ENCODE peak calls at places on chromosomes 4 and X, in six cellular contexts. One of them, this sample, is unnamed.

GRCh38 chr4:181911420-181911819 is 331.8 kb upstream of the TENM3 start:
- DNase-seq in Jurkat, Clone E6-1: no peak
- DNase-seq in CD4-positive, alpha-beta T cell: no peak
- DNase-seq in amniotic stem cell: peak
- DNase-seq in T-helper 2 cell: no peak
- DNase-seq in dermis blood vessel endothelial cell: no peak
- DNase-seq in this sample: no peak

GRCh38 chrX:20026278-20026677 is 35.4 kb upstream of the BCLAF3 start:
- DNase-seq in CD4-positive, alpha-beta T cell: no peak
- DNase-seq in Jurkat, Clone E6-1: no peak
- DNase-seq in amniotic stem cell: peak
- DNase-seq in dermis blood vessel endothelial cell: no peak
- DNase-seq in T-helper 2 cell: no peak
- DNase-seq in this sample: no peak

GRCh38 chr4:16239086-16239485 is 12.8 kb upstream of the TAPT1 start:
- DNase-seq in amniotic stem cell: no peak
- DNase-seq in dermis blood vessel endothelial cell: no peak
- DNase-seq in CD4-positive, alpha-beta T cell: no peak
- DNase-seq in Jurkat, Clone E6-1: no peak
- DNase-seq in T-helper 2 cell: no peak
- DNase-seq in this sample: no peak

GRCh38 chrX:129678176-129678880 is 23.6 kb upstream of the APLN start:
- DNase-seq in Jurkat, Clone E6-1: no peak
- DNase-seq in dermis blood vessel endothelial cell: peak
- DNase-seq in amniotic stem cell: no peak
- DNase-seq in T-helper 2 cell: peak
- DNase-seq in CD4-positive, alpha-beta T cell: peak
- DNase-seq in this sample: peak

GRCh38 chrX:155314260-155314659 is 20.2 kb downstream of the CLIC2 start:
- DNase-seq in CD4-positive, alpha-beta T cell: no peak
- DNase-seq in T-helper 2 cell: no peak
- DNase-seq in Jurkat, Clone E6-1: no peak
- DNase-seq in dermis blood vessel endothelial cell: no peak
- DNase-seq in amniotic stem cell: no peak
- DNase-seq in this sample: no peak

GRCh38 chrX:46819136-46819535 is 17.7 kb upstream of the RP2 start:
- DNase-seq in CD4-positive, alpha-beta T cell: no peak
- DNase-seq in Jurkat, Clone E6-1: no peak
- DNase-seq in amniotic stem cell: no peak
- DNase-seq in dermis blood vessel endothelial cell: no peak
- DNase-seq in T-helper 2 cell: no peak
- DNase-seq in this sample: no peak

GRCh38 chr4:143743591-143743990 is 43.1 kb upstream of the FREM3 start:
- DNase-seq in Jurkat, Clone E6-1: no peak
- DNase-seq in amniotic stem cell: no peak
- DNase-seq in dermis blood vessel endothelial cell: peak
- DNase-seq in T-helper 2 cell: no peak
- DNase-seq in CD4-positive, alpha-beta T cell: no peak
- DNase-seq in this sample: no peak

GRCh38 chrX:114462266-114462665 is 121.6 kb upstream of the HTR2C start:
- DNase-seq in Jurkat, Clone E6-1: no peak
- DNase-seq in amniotic stem cell: no peak
- DNase-seq in T-helper 2 cell: no peak
- DNase-seq in dermis blood vessel endothelial cell: no peak
- DNase-seq in CD4-positive, alpha-beta T cell: no peak
- DNase-seq in this sample: no peak

GRCh38 chr4:2937146-2937857 is 25.9 kb downstream of the NOP14 start:
- DNase-seq in T-helper 2 cell: no peak
- DNase-seq in amniotic stem cell: no peak
- DNase-seq in CD4-positive, alpha-beta T cell: no peak
- DNase-seq in Jurkat, Clone E6-1: no peak
- DNase-seq in dermis blood vessel endothelial cell: no peak
- DNase-seq in this sample: peak

GRCh38 chrX:153969904-153970397 is 1.7 kb downstream of the HCFC1 start:
- DNase-seq in dermis blood vessel endothelial cell: peak
- DNase-seq in CD4-positive, alpha-beta T cell: no peak
- DNase-seq in Jurkat, Clone E6-1: no peak
- DNase-seq in amniotic stem cell: no peak
- DNase-seq in T-helper 2 cell: no peak
- DNase-seq in this sample: peak

GRCh38 chr4:140719022-140719421 is 37.2 kb downstream of the TBC1D9 start:
- DNase-seq in Jurkat, Clone E6-1: no peak
- DNase-seq in amniotic stem cell: no peak
- DNase-seq in T-helper 2 cell: no peak
- DNase-seq in CD4-positive, alpha-beta T cell: no peak
- DNase-seq in dermis blood vessel endothelial cell: peak
- DNase-seq in this sample: no peak

GRCh38 chr4:7073526-7074390 is 5.9 kb upstream of the GRPEL1 start:
- DNase-seq in T-helper 2 cell: no peak
- DNase-seq in CD4-positive, alpha-beta T cell: no peak
- DNase-seq in dermis blood vessel endothelial cell: peak
- DNase-seq in amniotic stem cell: no peak
- DNase-seq in Jurkat, Clone E6-1: peak
- DNase-seq in this sample: no peak

GRCh38 chr4:53917719-53918118 is 146.7 kb downstream of the CHIC2 start:
- DNase-seq in CD4-positive, alpha-beta T cell: no peak
- DNase-seq in T-helper 2 cell: no peak
- DNase-seq in amniotic stem cell: no peak
- DNase-seq in dermis blood vessel endothelial cell: no peak
- DNase-seq in Jurkat, Clone E6-1: no peak
- DNase-seq in this sample: no peak

GRCh38 chrX:139930923-139931645 is 1.8 kb downstream of the ATP11C start:
- DNase-seq in CD4-positive, alpha-beta T cell: peak
- DNase-seq in amniotic stem cell: no peak
- DNase-seq in Jurkat, Clone E6-1: no peak
- DNase-seq in T-helper 2 cell: peak
- DNase-seq in dermis blood vessel endothelial cell: peak
- DNase-seq in this sample: peak

GRCh38 chr4:183961772-183962171 is 56.7 kb downstream of the STOX2 start:
- DNase-seq in CD4-positive, alpha-beta T cell: no peak
- DNase-seq in Jurkat, Clone E6-1: peak
- DNase-seq in dermis blood vessel endothelial cell: no peak
- DNase-seq in T-helper 2 cell: no peak
- DNase-seq in amniotic stem cell: no peak
- DNase-seq in this sample: no peak

GRCh38 chr4:67459164-67459563 is 86.1 kb downstream of the CENPC start:
- DNase-seq in amniotic stem cell: no peak
- DNase-seq in T-helper 2 cell: no peak
- DNase-seq in CD4-positive, alpha-beta T cell: no peak
- DNase-seq in Jurkat, Clone E6-1: no peak
- DNase-seq in dermis blood vessel endothelial cell: no peak
- DNase-seq in this sample: no peak

GRCh38 chr4:112521123-112522116 is 5.4 kb upstream of the NEUROG2 start:
- DNase-seq in dermis blood vessel endothelial cell: no peak
- DNase-seq in Jurkat, Clone E6-1: no peak
- DNase-seq in CD4-positive, alpha-beta T cell: no peak
- DNase-seq in T-helper 2 cell: no peak
- DNase-seq in amniotic stem cell: no peak
- DNase-seq in this sample: no peak

GRCh38 chr4:25590171-25590570 is 65.5 kb upstream of the SLC34A2 start:
- DNase-seq in dermis blood vessel endothelial cell: no peak
- DNase-seq in T-helper 2 cell: no peak
- DNase-seq in amniotic stem cell: no peak
- DNase-seq in CD4-positive, alpha-beta T cell: no peak
- DNase-seq in Jurkat, Clone E6-1: no peak
- DNase-seq in this sample: no peak

GRCh38 chr4:69517674-69518073 is 22.0 kb upstream of the UGT2B4 start:
- DNase-seq in CD4-positive, alpha-beta T cell: no peak
- DNase-seq in Jurkat, Clone E6-1: no peak
- DNase-seq in amniotic stem cell: no peak
- DNase-seq in T-helper 2 cell: no peak
- DNase-seq in dermis blood vessel endothelial cell: no peak
- DNase-seq in this sample: no peak

GRCh38 chr4:72888331-72888730 is 181.2 kb downstream of the COX18 start:
- DNase-seq in amniotic stem cell: no peak
- DNase-seq in dermis blood vessel endothelial cell: no peak
- DNase-seq in Jurkat, Clone E6-1: no peak
- DNase-seq in T-helper 2 cell: no peak
- DNase-seq in CD4-positive, alpha-beta T cell: no peak
- DNase-seq in this sample: no peak

GRCh38 chr4:77852892-77853495 is 9.6 kb upstream of the MRPL1 start:
- DNase-seq in dermis blood vessel endothelial cell: peak
- DNase-seq in amniotic stem cell: no peak
- DNase-seq in CD4-positive, alpha-beta T cell: peak
- DNase-seq in Jurkat, Clone E6-1: peak
- DNase-seq in T-helper 2 cell: peak
- DNase-seq in this sample: peak

GRCh38 chrX:54785901-54786300 is 12.2 kb downstream of the ITIH6 start:
- DNase-seq in CD4-positive, alpha-beta T cell: no peak
- DNase-seq in dermis blood vessel endothelial cell: peak
- DNase-seq in T-helper 2 cell: no peak
- DNase-seq in Jurkat, Clone E6-1: no peak
- DNase-seq in amniotic stem cell: no peak
- DNase-seq in this sample: no peak